ENCODE peak calls at places on chromosomes 1 and 21, in five cellular contexts. Q is A673, Y is psoas muscle, T is IMR-90, F is esophagus squamous epithelium. K is an unnamed sample.

GRCh38 chr1:110065841-110066240 is 4.6 kb downstream of the ALX3 start:
- DNase-seq in Y (no peak), Q (peak), T (no peak), F (no peak), K (no peak)

GRCh38 chr1:197526736-197527371 is 248.4 kb downstream of the DENND1B start:
- DNase-seq in Q (peak), Y (no peak), F (no peak), T (peak), K (no peak)

GRCh38 chr1:1432951-1433803 is 2.3 kb upstream of the VWA1 start:
- DNase-seq in Q (no peak), Y (peak), F (no peak), T (no peak), K (peak)

GRCh38 chr21:41375875-41376274 is 14.0 kb downstream of the MX2 start:
- DNase-seq in T (no peak), Q (no peak), Y (no peak), F (no peak), K (no peak)

GRCh38 chr1:9651565-9652378 is at the start of gene PIK3CD:
- DNase-seq in Q (peak), Y (peak), F (no peak), T (peak), K (no peak)

GRCh38 chr1:67299296-67299695 is 8.4 kb upstream of the IL12RB2 start:
- DNase-seq in T (no peak), Y (no peak), F (no peak), Q (no peak), K (no peak)

GRCh38 chr1:18348354-18348753 is 132.4 kb upstream of the KLHDC7A start:
- DNase-seq in Q (no peak), Y (no peak), F (no peak), T (no peak), K (no peak)

GRCh38 chr1:237864338-237865244 is 26.1 kb downstream of the ZP4 start:
- DNase-seq in Y (peak), T (no peak), Q (peak), F (no peak), K (peak)

GRCh38 chr1:179251675-179252074 is 22.2 kb upstream of the ABL2 start:
- DNase-seq in T (peak), F (no peak), Y (no peak), Q (peak), K (no peak)

GRCh38 chr1:25700626-25701025 is 84.0 kb downstream of the MAN1C1 start:
- DNase-seq in F (no peak), Y (no peak), T (no peak), Q (no peak), K (no peak)

GRCh38 chr1:53552146-53552940 is 93.1 kb downstream of the DMRTB1 start:
- DNase-seq in Q (no peak), F (no peak), T (peak), Y (no peak), K (no peak)

GRCh38 chr1:205339197-205339702 is 17.5 kb downstream of the KLHDC8A start:
- DNase-seq in F (no peak), T (no peak), Q (no peak), Y (no peak), K (no peak)

GRCh38 chr1:114152211-114153050 is 1.2 kb downstream of the SYT6 start:
- DNase-seq in Q (peak), F (no peak), Y (peak), T (peak), K (peak)

GRCh38 chr21:31577280-31577679 is 82.2 kb upstream of the SOD1 start:
- DNase-seq in F (no peak), Q (no peak), T (no peak), Y (no peak), K (no peak)

GRCh38 chr1:4034318-4034887 is 134.3 kb upstream of the C1orf174 start:
- DNase-seq in Q (no peak), T (no peak), F (no peak), Y (no peak), K (no peak)

GRCh38 chr1:71473331-71473730 is 392.5 kb upstream of the ZRANB2 start:
- DNase-seq in Q (no peak), F (no peak), Y (no peak), T (no peak), K (no peak)

GRCh38 chr1:9510130-9510529 is 29.1 kb upstream of the SLC25A33 start:
- DNase-seq in Y (no peak), Q (no peak), F (no peak), T (no peak), K (no peak)

GRCh38 chr1:51433269-51433971 is 85.6 kb downstream of the EPS15 start:
- DNase-seq in F (no peak), Y (no peak), T (no peak), Q (peak), K (no peak)

GRCh38 chr1:62589321-62589720 is 8.0 kb upstream of the ANGPTL3 start:
- DNase-seq in Q (no peak), T (peak), F (no peak), Y (no peak), K (no peak)

GRCh38 chr1:26786437-26787380 is 1.0 kb upstream of the PIGV start:
- DNase-seq in F (no peak), T (peak), Y (peak), Q (peak), K (peak)

DNA sequence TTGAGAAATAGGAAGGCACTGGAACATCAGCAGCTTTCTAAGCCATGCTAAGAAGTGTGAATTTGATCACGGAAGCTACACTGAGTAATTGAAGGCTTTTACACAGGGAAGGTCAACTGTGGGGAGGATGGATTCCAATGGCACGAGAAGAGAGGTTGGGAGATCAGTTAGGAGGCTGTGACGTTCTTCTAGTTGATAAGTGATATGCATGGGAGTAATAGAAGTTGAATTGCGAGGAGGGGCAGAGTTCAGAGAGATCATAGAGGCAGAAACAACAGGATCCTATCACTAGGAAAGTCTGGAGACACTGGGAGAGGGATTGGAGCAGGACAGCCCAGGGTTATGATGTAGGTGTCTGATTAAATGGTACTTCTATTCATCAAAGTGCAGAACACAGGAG is 16.2 kb downstream of the LMOD1 start:
- DNase-seq in Q (no peak), T (peak), F (no peak), Y (no peak), K (no peak)
- H3K27ac ChIP-seq in Q (no peak), T (no peak), F (peak), Y (peak), K (no peak)

GRCh38 chr1:177163844-177164379 is 600 bp downstream of the ASTN1 start:
- DNase-seq in Q (no peak), F (no peak), T (no peak), Y (no peak), K (peak)
- H3K4me3 ChIP-seq in Q (peak), F (peak), T (peak), Y (peak), K (peak)

GRCh38 chr1:31221072-31221471 is 18.6 kb downstream of the NKAIN1 start:
- DNase-seq in Q (no peak), Y (no peak), T (no peak), F (no peak), K (no peak)

GRCh38 chr1:31219489-31219888 is 20.2 kb downstream of the NKAIN1 start:
- DNase-seq in Y (no peak), Q (no peak), T (no peak), F (no peak), K (no peak)

GRCh38 chr1:31227891-31228290 is 11.8 kb downstream of the NKAIN1 start:
- DNase-seq in F (no peak), Q (peak), Y (no peak), T (no peak), K (no peak)

GRCh38 chr1:31222176-31222575 is 17.5 kb downstream of the NKAIN1 start:
- DNase-seq in T (no peak), Q (no peak), F (no peak), Y (no peak), K (no peak)

GRCh38 chr1:31224102-31224501 is 15.6 kb downstream of the NKAIN1 start:
- DNase-seq in Q (no peak), F (no peak), Y (no peak), T (no peak), K (no peak)
- TF ChIP-seq CTCF in Q (no peak), F (no peak), Y (no peak), T (no peak), K (no peak)

GRCh38 chr1:118863688-118864087 is 124.5 kb downstream of the TBX15 start:
- DNase-seq in Q (no peak), T (no peak), F (no peak), Y (no peak), K (no peak)

GRCh38 chr1:118862755-118863154 is 125.4 kb downstream of the TBX15 start:
- DNase-seq in Q (no peak), Y (no peak), T (no peak), F (no peak), K (no peak)

GRCh38 chr1:118861216-118861615 is 126.9 kb downstream of the TBX15 start:
- DNase-seq in Q (no peak), F (no peak), T (no peak), Y (no peak), K (no peak)

DNA sequence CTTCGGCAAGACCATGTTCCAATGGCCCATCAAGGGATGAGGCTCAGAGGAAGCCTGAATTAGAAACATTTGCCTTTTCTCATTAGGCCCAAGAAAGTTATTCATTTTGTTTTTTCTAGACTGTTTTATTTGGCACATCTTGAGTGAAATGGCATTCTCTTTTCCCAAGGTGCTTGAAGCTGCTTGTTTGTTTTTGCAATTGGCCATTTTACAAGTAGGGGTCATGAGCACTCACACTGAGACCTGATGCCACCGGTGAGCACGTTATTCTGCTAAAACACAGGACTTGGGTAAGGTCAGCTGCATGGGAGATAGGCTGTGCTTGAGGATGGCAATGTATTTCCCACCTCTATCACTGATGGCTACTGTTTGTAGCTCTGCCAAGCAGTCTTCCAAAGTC is 128.1 kb downstream of the TBX15 start:
- DNase-seq in F (no peak), T (no peak), Q (no peak), Y (no peak), K (no peak)
- H3K27ac ChIP-seq in F (no peak), T (no peak), Q (no peak), Y (no peak), K (no peak)

GRCh38 chr1:20290624-20291597 is at the start of gene VWA5B1:
- DNase-seq in Q (peak), F (no peak), T (no peak), Y (no peak), K (peak)
- H3K4me3 ChIP-seq in Q (no peak), F (no peak), T (no peak), Y (no peak), K (no peak)

GRCh38 chr1:217911908-217912307 is 280.8 kb downstream of the SPATA17 start:
- DNase-seq in F (no peak), Q (peak), Y (no peak), T (no peak), K (no peak)
- TF ChIP-seq CTCF in F (no peak), Q (peak), Y (no peak), T (no peak), K (no peak)